ENCODE peak calls at places on chromosome 19, in ten cellular contexts. W is Karpas-422; M is stimulated activated CD4-positive, alpha-beta T cell treated with anti-CD3 and anti-CD28 coated beads, Interleukin-15, amount 100 ng/mL, for 24 hours; A is EH; N is NCI-H1092 treated with DMSO at 0.1 percent for 48 hours; D is cardiac muscle cell; H is T-helper 9 cell; X is occipital lobe; K is Ammon's horn; V is effector CD4-positive, alpha-beta T cell. B is an unnamed sample.

GRCh38 chr19:18117692-18118378 is 20.3 kb downstream of the MAST3 start:
- DNase-seq in A (peak), D (peak), N (peak), K (peak), V (peak), H (peak), M (peak), X (peak), W (peak), B (peak)

GRCh38 chr19:46376241-46377153 is 29.6 kb downstream of the PPP5C start:
- DNase-seq in H (no peak), X (no peak), D (no peak), N (no peak), V (no peak), W (no peak), M (no peak), K (no peak), A (no peak), B (no peak)

GRCh38 chr19:35029737-35030256 is 473 bp upstream of the SCN1B start:
- DNase-seq in V (no peak), H (no peak), X (no peak), K (no peak), N (no peak), M (peak), W (no peak), A (no peak), D (no peak), B (no peak)

GRCh38 chr19:6475321-6476108 is 6.1 kb downstream of the DENND1C start:
- DNase-seq in X (no peak), N (no peak), H (no peak), W (no peak), V (no peak), D (peak), A (no peak), M (no peak), K (no peak), B (no peak)

GRCh38 chr19:13868663-13869062 is 8.3 kb upstream of the NANOS3 start:
- DNase-seq in H (no peak), D (no peak), M (no peak), K (no peak), V (no peak), N (no peak), A (no peak), X (no peak), W (no peak), B (no peak)

GRCh38 chr19:1107655-1108261 is 4.0 kb downstream of the GPX4 start:
- DNase-seq in M (no peak), V (no peak), H (no peak), D (no peak), W (peak), X (no peak), A (no peak), K (no peak), N (no peak), B (no peak)

GRCh38 chr19:1131718-1132552 is 28.1 kb downstream of the GPX4 start:
- DNase-seq in H (peak), D (peak), K (peak), W (peak), X (peak), V (peak), N (no peak), M (peak), A (peak), B (peak)

GRCh38 chr19:51470966-51471365 is 7.4 kb upstream of the CEACAM18 start:
- DNase-seq in N (no peak), H (no peak), W (no peak), D (no peak), X (no peak), A (no peak), K (no peak), V (no peak), M (no peak), B (no peak)

GRCh38 chr19:13226983-13227382 is 76.8 kb downstream of the IER2 start:
- DNase-seq in X (no peak), A (no peak), W (no peak), M (no peak), N (no peak), K (no peak), V (no peak), H (no peak), D (no peak), B (no peak)

GRCh38 chr19:14149509-14149994 is 13.2 kb upstream of the ASF1B start:
- DNase-seq in W (no peak), X (peak), V (peak), H (peak), K (peak), D (no peak), A (peak), N (no peak), M (peak), B (peak)

GRCh38 chr19:53549354-53549753 is 11.4 kb downstream of the ZNF331 start:
- DNase-seq in W (no peak), A (peak), D (no peak), V (no peak), M (no peak), N (no peak), K (peak), H (no peak), X (no peak), B (no peak)

GRCh38 chr19:42198676-42199439 is 18.6 kb downstream of the DEDD2 start:
- DNase-seq in W (no peak), X (no peak), M (peak), A (no peak), D (no peak), H (peak), K (no peak), V (peak), N (no peak), B (peak)

GRCh38 chr19:17977073-17977472 is 10.2 kb downstream of the KCNN1 start:
- DNase-seq in A (no peak), X (no peak), V (no peak), W (no peak), D (no peak), K (no peak), H (no peak), M (no peak), N (no peak), B (no peak)

GRCh38 chr19:38234615-38235014 is 10.6 kb upstream of the DPF1 start:
- DNase-seq in W (no peak), A (no peak), D (no peak), K (no peak), H (no peak), X (no peak), M (no peak), V (no peak), N (no peak), B (peak)

GRCh38 chr19:50921391-50922315 is 10.5 kb upstream of the KLK4 start:
- DNase-seq in K (no peak), H (no peak), N (peak), X (no peak), D (no peak), M (no peak), A (no peak), W (no peak), V (no peak), B (no peak)

GRCh38 chr19:13044160-13044853 is 49.0 kb downstream of the NFIX start:
- DNase-seq in V (no peak), A (peak), D (no peak), N (no peak), X (no peak), H (no peak), K (no peak), M (no peak), W (no peak), B (no peak)

GRCh38 chr19:21110183-21110582 is 28.2 kb downstream of the ZNF714 start:
- DNase-seq in A (no peak), H (no peak), V (no peak), M (no peak), D (no peak), W (no peak), N (no peak), K (no peak), X (no peak), B (no peak)

GRCh38 chr19:48194041-48194871 is 23.8 kb downstream of the ZSWIM9 start:
- DNase-seq in H (no peak), V (peak), K (no peak), N (no peak), A (no peak), X (no peak), D (peak), M (peak), W (peak), B (peak)

GRCh38 chr19:48393559-48394330 is at the start of gene GRIN2D:
- DNase-seq in N (no peak), X (no peak), D (peak), V (peak), W (no peak), A (peak), K (no peak), H (peak), M (peak), B (no peak)

GRCh38 chr19:17398902-17399527 is 5.0 kb upstream of the CCDC194 start:
- DNase-seq in X (no peak), D (no peak), W (no peak), N (no peak), H (no peak), M (no peak), A (no peak), K (no peak), V (no peak), B (no peak)

GRCh38 chr19:12042893-12043292 is 7.4 kb upstream of the ZNF433 start:
- DNase-seq in K (no peak), H (no peak), A (no peak), N (no peak), X (no peak), V (no peak), W (no peak), M (no peak), D (no peak), B (no peak)

GRCh38 chr19:33717878-33718277 is 78.8 kb upstream of the KCTD15 start:
- DNase-seq in W (no peak), V (no peak), N (no peak), X (no peak), H (no peak), K (no peak), M (no peak), A (no peak), D (no peak), B (no peak)

GRCh38 chr19:51726049-51726448 is 2.3 kb upstream of the HAS1 start:
- DNase-seq in D (no peak), V (no peak), A (peak), W (no peak), M (no peak), K (peak), X (peak), N (no peak), H (no peak), B (no peak)

GRCh38 chr19:57689750-57690149 is 8.0 kb downstream of the ZNF551 start:
- DNase-seq in M (no peak), D (no peak), A (no peak), X (no peak), V (no peak), H (no peak), K (no peak), W (no peak), N (no peak), B (no peak)

GRCh38 chr19:45827459-45828093 is 12.5 kb upstream of the RSPH6A start:
- DNase-seq in A (no peak), V (no peak), H (no peak), X (no peak), K (no peak), D (no peak), N (no peak), W (no peak), M (no peak), B (no peak)

GRCh38 chr19:48627865-48628314 is 8.6 kb downstream of the SPHK2 start:
- DNase-seq in X (no peak), N (no peak), A (no peak), D (no peak), H (no peak), M (no peak), K (no peak), W (no peak), V (no peak), B (no peak)

GRCh38 chr19:6772028-6772865 is at the start of gene VAV1:
- DNase-seq in N (no peak), H (peak), D (no peak), K (peak), V (peak), A (no peak), X (no peak), M (peak), W (peak), B (peak)

GRCh38 chr19:16814526-16815100 is 14.6 kb upstream of the SIN3B start:
- DNase-seq in V (no peak), W (no peak), N (peak), X (no peak), H (no peak), A (no peak), M (no peak), K (no peak), D (no peak), B (no peak)

GRCh38 chr19:5216141-5216847 is 124.3 kb downstream of the PTPRS start:
- DNase-seq in D (no peak), K (no peak), N (no peak), V (no peak), X (no peak), M (no peak), A (no peak), W (no peak), H (no peak), B (peak)

GRCh38 chr19:23971598-23971997 is 56.9 kb downstream of the ZNF726 start:
- DNase-seq in K (no peak), W (no peak), X (no peak), N (no peak), M (peak), V (no peak), A (no peak), D (no peak), H (no peak), B (no peak)

GRCh38 chr19:33239223-33239975 is 13.7 kb upstream of the SLC7A10 start:
- DNase-seq in M (no peak), W (no peak), V (no peak), D (no peak), A (no peak), X (no peak), H (no peak), N (no peak), K (no peak), B (no peak)

GRCh38 chr19:44796701-44797115 is 12.2 kb upstream of the BCAM start:
- DNase-seq in D (peak), H (no peak), V (no peak), K (peak), M (no peak), A (peak), W (no peak), N (peak), X (no peak), B (no peak)

GRCh38 chr19:36182612-36183454 is 30.6 kb upstream of the COX7A1 start:
- DNase-seq in V (no peak), W (no peak), H (no peak), N (no peak), D (peak), M (no peak), K (no peak), X (no peak), A (peak), B (no peak)

GRCh38 chr19:5828661-5829566 is 10.6 kb downstream of the FUT6 start:
- DNase-seq in D (peak), N (peak), H (no peak), K (no peak), W (no peak), V (no peak), X (no peak), A (peak), M (peak), B (peak)

GRCh38 chr19:674282-675151 is 1.7 kb upstream of the FSTL3 start:
- DNase-seq in V (no peak), H (no peak), K (no peak), W (no peak), D (no peak), X (no peak), N (no peak), A (no peak), M (no peak), B (no peak)

GRCh38 chr19:46383171-46383815 is 30.1 kb downstream of the CCDC8 start:
- DNase-seq in M (no peak), W (no peak), X (no peak), A (no peak), N (no peak), H (no peak), K (no peak), D (no peak), V (no peak), B (no peak)

GRCh38 chr19:27851543-27852060 is 1361.3 kb downstream of the UQCRFS1 start:
- DNase-seq in D (no peak), W (no peak), K (no peak), V (no peak), N (no peak), M (no peak), X (no peak), A (no peak), H (no peak), B (no peak)

GRCh38 chr19:751501-752341 is 809 bp downstream of the MISP start:
- DNase-seq in M (no peak), K (no peak), A (peak), D (no peak), X (no peak), V (no peak), H (no peak), W (no peak), N (no peak), B (no peak)

B was measured in GM20000.